ENCODE peak calls at places on chromosomes 16 and 17, in seven cellular contexts. F is amygdala; X is lung; Y is breast epithelium; U is stimulated activated CD8-positive, alpha-beta memory T cell treated with anti-CD3 and anti-CD28 coated beads, Interleukin-4, amount 100 ng/mL, for 24 hours; Q is stimulated activated naive CD8-positive, alpha-beta T cell treated with anti-CD3 and anti-CD28 coated beads, Interleukin-15, Interleukin-2, amounts not matched to agents 100 U/mL and 50 U/mL, for 24 hours; T is T-cell. A is an unnamed sample.

GRCh38 chr16:8950580-8951077 is 13.1 kb downstream of the USP7 start:
- DNase-seq in F (no peak), X (no peak), Y (no peak), U (no peak), Q (no peak), T (no peak), A (no peak)

GRCh38 chr16:53502331-53503269 is at the start of gene AKTIP:
- DNase-seq in F (peak), X (peak), Y (peak), U (peak), Q (peak), T (peak), A (peak)

GRCh38 chr17:54967621-54968258 is 714 bp downstream of the COX11 start:
- DNase-seq in F (no peak), X (no peak), Y (no peak), U (no peak), Q (peak), T (no peak), A (no peak)

GRCh38 chr17:64732336-64733006 is 70.4 kb upstream of the SMURF2 start:
- DNase-seq in F (no peak), X (no peak), Y (no peak), U (no peak), Q (no peak), T (no peak), A (no peak)

GRCh38 chr16:52353249-52353648 is 193.7 kb downstream of the TOX3 start:
- DNase-seq in F (no peak), X (no peak), Y (no peak), U (no peak), Q (no peak), T (no peak), A (no peak)

GRCh38 chr16:14251419-14251818 is 180.3 kb downstream of the MRTFB start:
- DNase-seq in F (no peak), X (no peak), Y (no peak), U (no peak), Q (no peak), T (no peak), A (no peak)

GRCh38 chr17:43056051-43056450 is 31.0 kb downstream of the RND2 start:
- DNase-seq in F (no peak), X (no peak), Y (no peak), U (no peak), Q (no peak), T (no peak), A (no peak)

GRCh38 chr17:14304876-14305636 is 4.2 kb downstream of the HS3ST3B1 start:
- DNase-seq in F (no peak), X (peak), Y (no peak), U (no peak), Q (no peak), T (no peak), A (no peak)

GRCh38 chr16:60230666-60231065 is 1496.5 kb upstream of the GOT2 start:
- DNase-seq in F (no peak), X (no peak), Y (no peak), U (no peak), Q (no peak), T (no peak), A (no peak)